ENCODE peak calls at places on chromosomes 7 and 10, in eight cellular contexts. X is activated T-cell treated with anti-CD3 and anti-CD28 coated beads for 48 hours; B is effector CD4-positive, alpha-beta T cell; N is stimulated activated CD8-positive, alpha-beta memory T cell treated with anti-CD3 and anti-CD28 coated beads, Interleukin-12 subunit alpha, Interleukin-12 subunit beta, amount 100 ng/mL, for 1 hour; Z is stomach; V is aorta; H is activated CD4-positive, alpha-beta T cell treated with anti-CD3 and anti-CD28 coated beads, Interleukin-2, amount 50 U/mL, for 48 hours; E is central memory CD8-positive, alpha-beta T cell. K is an unnamed sample.

GRCh38 chr10:20486791-20487190 is 410.3 kb downstream of the NEBL start:
- DNase-seq in X (no peak), B (no peak), N (no peak), Z (no peak), V (no peak), H (no peak), E (no peak), K (no peak)

GRCh38 chr7:28266377-28266776 is 85.8 kb upstream of the JAZF1 start:
- DNase-seq in X (no peak), B (no peak), N (no peak), Z (no peak), V (no peak), H (no peak), E (no peak), K (no peak)

GRCh38 chr10:79385392-79385795 is 38.1 kb downstream of the PPIF start:
- DNase-seq in X (no peak), B (no peak), N (no peak), Z (no peak), V (no peak), H (no peak), E (no peak), K (no peak)

GRCh38 chr7:130948913-130949312 is 214.9 kb upstream of the KLF14 start:
- DNase-seq in X (no peak), B (no peak), N (no peak), Z (no peak), V (no peak), H (no peak), E (no peak), K (no peak)

GRCh38 chr7:139304517-139304916 is 36.6 kb upstream of the FMC1 start:
- DNase-seq in X (no peak), B (no peak), N (no peak), Z (no peak), V (no peak), H (no peak), E (no peak), K (no peak)

GRCh38 chr10:42690449-42691360 is 52.3 kb upstream of the ZNF33B start:
- DNase-seq in X (no peak), B (no peak), N (no peak), Z (no peak), V (peak), H (no peak), E (no peak), K (no peak)

GRCh38 chr7:113659419-113659818 is 259.4 kb downstream of the PPP1R3A start:
- DNase-seq in X (no peak), B (no peak), N (no peak), Z (no peak), V (no peak), H (no peak), E (no peak), K (no peak)

GRCh38 chr10:21318768-21319167 is 206.7 kb downstream of the SKIDA1 start:
- DNase-seq in X (no peak), B (no peak), N (no peak), Z (no peak), V (no peak), H (no peak), E (no peak), K (peak)

GRCh38 chr10:137031-137430 is 1.8 kb downstream of the ZMYND11 start:
- DNase-seq in X (peak), B (peak), N (no peak), Z (no peak), V (no peak), H (peak), E (no peak), K (no peak)

GRCh38 chr7:79653136-79653631 is 199.7 kb upstream of the MAGI2 start:
- DNase-seq in X (no peak), B (no peak), N (no peak), Z (no peak), V (no peak), H (no peak), E (no peak), K (no peak)

GRCh38 chr7:134947831-134948230 is 38.5 kb upstream of the AGBL3 start:
- DNase-seq in X (no peak), B (no peak), N (no peak), Z (no peak), V (no peak), H (no peak), E (no peak), K (no peak)

GRCh38 chr10:2986341-2986933 is 80.9 kb upstream of the PFKP start:
- DNase-seq in X (no peak), B (no peak), N (no peak), Z (peak), V (no peak), H (no peak), E (no peak), K (no peak)

GRCh38 chr7:134472572-134473242 is 13.8 kb upstream of the AKR1B1 start:
- DNase-seq in X (no peak), B (no peak), N (no peak), Z (no peak), V (no peak), H (no peak), E (no peak), K (no peak)

GRCh38 chr10:10758306-10758705 is 259.4 kb upstream of the CELF2 start:
- DNase-seq in X (no peak), B (no peak), N (no peak), Z (no peak), V (no peak), H (no peak), E (no peak), K (no peak)

GRCh38 chr7:35993113-35993512 is 159.9 kb upstream of the EEPD1 start:
- DNase-seq in X (no peak), B (no peak), N (no peak), Z (no peak), V (no peak), H (no peak), E (no peak), K (no peak)

GRCh38 chr10:85614981-85615380 is 751.6 kb downstream of the GRID1 start:
- DNase-seq in X (no peak), B (no peak), N (no peak), Z (no peak), V (no peak), H (no peak), E (no peak), K (no peak)

K was measured in testis.